ENCODE peak calls at places on chromosomes 4 and X, in five cellular contexts. One of them, this sample, is unnamed.

GRCh38 chr4:40594261-40595178 is 35.1 kb downstream of the RBM47 start:
- DNase-seq in T-cell: no peak
- DNase-seq in stimulated activated CD8-positive, alpha-beta memory T cell treated with anti-CD3 and anti-CD28 coated beads, Interleukin-7, amount 100 ng/mL, for 4 hours: no peak
- DNase-seq in CD14-positive monocyte: no peak
- DNase-seq in NCI-H1417: no peak
- DNase-seq in this sample: peak; percentile 70

GRCh38 chr4:111399523-111400135 is 745.6 kb upstream of the FAM241A start:
- DNase-seq in stimulated activated CD8-positive, alpha-beta memory T cell treated with anti-CD3 and anti-CD28 coated beads, Interleukin-7, amount 100 ng/mL, for 4 hours: no peak
- DNase-seq in NCI-H1417: peak; percentile 5
- DNase-seq in T-cell: no peak
- DNase-seq in CD14-positive monocyte: no peak
- DNase-seq in this sample: peak; percentile 13

GRCh38 chrX:39619182-39620009 is 478.4 kb downstream of the BCOR start:
- DNase-seq in CD14-positive monocyte: no peak
- DNase-seq in T-cell: no peak
- DNase-seq in stimulated activated CD8-positive, alpha-beta memory T cell treated with anti-CD3 and anti-CD28 coated beads, Interleukin-7, amount 100 ng/mL, for 4 hours: no peak
- DNase-seq in NCI-H1417: no peak
- DNase-seq in this sample: no peak

GRCh38 chr4:147192679-147193078 is 247.0 kb upstream of the TTC29 start:
- DNase-seq in CD14-positive monocyte: no peak
- DNase-seq in T-cell: no peak
- DNase-seq in NCI-H1417: no peak
- DNase-seq in stimulated activated CD8-positive, alpha-beta memory T cell treated with anti-CD3 and anti-CD28 coated beads, Interleukin-7, amount 100 ng/mL, for 4 hours: no peak
- DNase-seq in this sample: no peak

GRCh38 chr4:77852892-77853495 is 9.6 kb upstream of the MRPL1 start:
- DNase-seq in CD14-positive monocyte: no peak
- DNase-seq in T-cell: peak; percentile 74
- DNase-seq in NCI-H1417: no peak
- DNase-seq in stimulated activated CD8-positive, alpha-beta memory T cell treated with anti-CD3 and anti-CD28 coated beads, Interleukin-7, amount 100 ng/mL, for 4 hours: peak; percentile 38
- DNase-seq in this sample: no peak

GRCh38 chrX:12360389-12360788 is 222.1 kb downstream of the FRMPD4 start:
- DNase-seq in T-cell: no peak
- DNase-seq in NCI-H1417: no peak
- DNase-seq in stimulated activated CD8-positive, alpha-beta memory T cell treated with anti-CD3 and anti-CD28 coated beads, Interleukin-7, amount 100 ng/mL, for 4 hours: no peak
- DNase-seq in CD14-positive monocyte: no peak
- DNase-seq in this sample: peak; percentile 87

GRCh38 chr4:176919631-176920030 is 126.9 kb upstream of the VEGFC start:
- DNase-seq in CD14-positive monocyte: no peak
- DNase-seq in T-cell: no peak
- DNase-seq in stimulated activated CD8-positive, alpha-beta memory T cell treated with anti-CD3 and anti-CD28 coated beads, Interleukin-7, amount 100 ng/mL, for 4 hours: no peak
- DNase-seq in NCI-H1417: no peak
- DNase-seq in this sample: peak; percentile 47

GRCh38 chr4:39976945-39977488 is 694 bp downstream of the PDS5A start:
- DNase-seq in NCI-H1417: peak; percentile 49
- DNase-seq in T-cell: peak; percentile 35
- DNase-seq in stimulated activated CD8-positive, alpha-beta memory T cell treated with anti-CD3 and anti-CD28 coated beads, Interleukin-7, amount 100 ng/mL, for 4 hours: peak; percentile 14
- DNase-seq in CD14-positive monocyte: peak; percentile 49
- DNase-seq in this sample: peak; percentile 44

GRCh38 chr4:35689866-35690265 is 554.4 kb downstream of the ARAP2 start:
- DNase-seq in T-cell: no peak
- DNase-seq in stimulated activated CD8-positive, alpha-beta memory T cell treated with anti-CD3 and anti-CD28 coated beads, Interleukin-7, amount 100 ng/mL, for 4 hours: no peak
- DNase-seq in NCI-H1417: no peak
- DNase-seq in CD14-positive monocyte: no peak
- DNase-seq in this sample: no peak

GRCh38 chr4:2497931-2498330 is 29.0 kb downstream of the RNF4 start:
- DNase-seq in stimulated activated CD8-positive, alpha-beta memory T cell treated with anti-CD3 and anti-CD28 coated beads, Interleukin-7, amount 100 ng/mL, for 4 hours: no peak
- DNase-seq in T-cell: no peak
- DNase-seq in CD14-positive monocyte: peak; percentile 71
- DNase-seq in NCI-H1417: no peak
- DNase-seq in this sample: no peak

GRCh38 chrX:76555816-76556215 is 128.3 kb downstream of the MAGEE1 start:
- DNase-seq in CD14-positive monocyte: no peak
- DNase-seq in T-cell: peak; percentile 7
- DNase-seq in NCI-H1417: no peak
- DNase-seq in stimulated activated CD8-positive, alpha-beta memory T cell treated with anti-CD3 and anti-CD28 coated beads, Interleukin-7, amount 100 ng/mL, for 4 hours: no peak
- DNase-seq in this sample: peak; percentile 30

GRCh38 chrX:119826399-119826959 is 26.3 kb downstream of the UPF3B start:
- DNase-seq in NCI-H1417: no peak
- DNase-seq in stimulated activated CD8-positive, alpha-beta memory T cell treated with anti-CD3 and anti-CD28 coated beads, Interleukin-7, amount 100 ng/mL, for 4 hours: no peak
- DNase-seq in CD14-positive monocyte: no peak
- DNase-seq in T-cell: no peak
- DNase-seq in this sample: peak; percentile 42

GRCh38 chr4:80407246-80407645 is 71.7 kb downstream of the CFAP299 start:
- DNase-seq in stimulated activated CD8-positive, alpha-beta memory T cell treated with anti-CD3 and anti-CD28 coated beads, Interleukin-7, amount 100 ng/mL, for 4 hours: no peak
- DNase-seq in T-cell: no peak
- DNase-seq in CD14-positive monocyte: no peak
- DNase-seq in NCI-H1417: no peak
- DNase-seq in this sample: peak; percentile 61

GRCh38 chrX:24153175-24153795 is 3.8 kb downstream of the ZFX start:
- DNase-seq in CD14-positive monocyte: no peak
- DNase-seq in T-cell: no peak
- DNase-seq in NCI-H1417: no peak
- DNase-seq in stimulated activated CD8-positive, alpha-beta memory T cell treated with anti-CD3 and anti-CD28 coated beads, Interleukin-7, amount 100 ng/mL, for 4 hours: no peak
- DNase-seq in this sample: peak; percentile 43

GRCh38 chr4:156734965-156735895 is 236.4 kb downstream of the PDGFC start:
- DNase-seq in T-cell: no peak
- DNase-seq in stimulated activated CD8-positive, alpha-beta memory T cell treated with anti-CD3 and anti-CD28 coated beads, Interleukin-7, amount 100 ng/mL, for 4 hours: no peak
- DNase-seq in NCI-H1417: no peak
- DNase-seq in CD14-positive monocyte: no peak
- DNase-seq in this sample: peak; percentile 75

GRCh38 chrX:54921427-54922021 is 900 bp downstream of the TRO start:
- DNase-seq in stimulated activated CD8-positive, alpha-beta memory T cell treated with anti-CD3 and anti-CD28 coated beads, Interleukin-7, amount 100 ng/mL, for 4 hours: peak; percentile 12
- DNase-seq in CD14-positive monocyte: no peak
- DNase-seq in T-cell: peak; percentile 42
- DNase-seq in NCI-H1417: no peak
- DNase-seq in this sample: peak; percentile 32

GRCh38 chrX:2692221-2693122 is 1.4 kb downstream of the CD99 start:
- DNase-seq in T-cell: no peak
- DNase-seq in CD14-positive monocyte: peak; percentile 26
- DNase-seq in stimulated activated CD8-positive, alpha-beta memory T cell treated with anti-CD3 and anti-CD28 coated beads, Interleukin-7, amount 100 ng/mL, for 4 hours: no peak
- DNase-seq in NCI-H1417: no peak
- DNase-seq in this sample: no peak

GRCh38 chr4:8343051-8343966 is 73.8 kb downstream of the HTRA3 start:
- DNase-seq in NCI-H1417: no peak
- DNase-seq in T-cell: no peak
- DNase-seq in CD14-positive monocyte: no peak
- DNase-seq in stimulated activated CD8-positive, alpha-beta memory T cell treated with anti-CD3 and anti-CD28 coated beads, Interleukin-7, amount 100 ng/mL, for 4 hours: no peak
- DNase-seq in this sample: no peak

GRCh38 chr4:139171878-139172691 is 4.9 kb downstream of the ELF2 start:
- DNase-seq in stimulated activated CD8-positive, alpha-beta memory T cell treated with anti-CD3 and anti-CD28 coated beads, Interleukin-7, amount 100 ng/mL, for 4 hours: no peak
- DNase-seq in T-cell: no peak
- DNase-seq in NCI-H1417: no peak
- DNase-seq in CD14-positive monocyte: no peak
- DNase-seq in this sample: peak; percentile 79

GRCh38 chr4:47615385-47615784 is 130.3 kb downstream of the ATP10D start:
- DNase-seq in stimulated activated CD8-positive, alpha-beta memory T cell treated with anti-CD3 and anti-CD28 coated beads, Interleukin-7, amount 100 ng/mL, for 4 hours: no peak
- DNase-seq in NCI-H1417: no peak
- DNase-seq in CD14-positive monocyte: no peak
- DNase-seq in T-cell: no peak
- DNase-seq in this sample: peak; percentile 24

GRCh38 chrX:138128025-138128671 is 562.2 kb downstream of the ZIC3 start:
- DNase-seq in NCI-H1417: peak; percentile 0
- DNase-seq in stimulated activated CD8-positive, alpha-beta memory T cell treated with anti-CD3 and anti-CD28 coated beads, Interleukin-7, amount 100 ng/mL, for 4 hours: no peak
- DNase-seq in T-cell: peak; percentile 0
- DNase-seq in CD14-positive monocyte: no peak
- DNase-seq in this sample: peak; percentile 18

GRCh38 chr4:169270156-169270809 is 473 bp downstream of the SH3RF1 start:
- DNase-seq in stimulated activated CD8-positive, alpha-beta memory T cell treated with anti-CD3 and anti-CD28 coated beads, Interleukin-7, amount 100 ng/mL, for 4 hours: no peak
- DNase-seq in T-cell: no peak
- DNase-seq in CD14-positive monocyte: no peak
- DNase-seq in NCI-H1417: peak; percentile 39
- DNase-seq in this sample: peak; percentile 48

GRCh38 chrX:9431281-9431680 is 33.6 kb upstream of the TBL1X start:
- DNase-seq in stimulated activated CD8-positive, alpha-beta memory T cell treated with anti-CD3 and anti-CD28 coated beads, Interleukin-7, amount 100 ng/mL, for 4 hours: no peak
- DNase-seq in NCI-H1417: no peak
- DNase-seq in T-cell: no peak
- DNase-seq in CD14-positive monocyte: no peak
- DNase-seq in this sample: no peak

GRCh38 chr4:108693819-108694218 is 43.4 kb downstream of the OSTC start:
- DNase-seq in stimulated activated CD8-positive, alpha-beta memory T cell treated with anti-CD3 and anti-CD28 coated beads, Interleukin-7, amount 100 ng/mL, for 4 hours: no peak
- DNase-seq in NCI-H1417: no peak
- DNase-seq in CD14-positive monocyte: no peak
- DNase-seq in T-cell: no peak
- DNase-seq in this sample: no peak

GRCh38 chr4:163264934-163265333 is 67.5 kb downstream of the NPY1R start:
- DNase-seq in CD14-positive monocyte: no peak
- DNase-seq in NCI-H1417: no peak
- DNase-seq in stimulated activated CD8-positive, alpha-beta memory T cell treated with anti-CD3 and anti-CD28 coated beads, Interleukin-7, amount 100 ng/mL, for 4 hours: no peak
- DNase-seq in T-cell: no peak
- DNase-seq in this sample: no peak

GRCh38 chrX:129115104-129115503 is 408.2 kb downstream of the SMARCA1 start:
- DNase-seq in stimulated activated CD8-positive, alpha-beta memory T cell treated with anti-CD3 and anti-CD28 coated beads, Interleukin-7, amount 100 ng/mL, for 4 hours: no peak
- DNase-seq in CD14-positive monocyte: no peak
- DNase-seq in T-cell: no peak
- DNase-seq in NCI-H1417: peak; percentile 21
- DNase-seq in this sample: peak; percentile 17

GRCh38 chr4:184306949-184307348 is 89.3 kb upstream of the ENPP6 start:
- DNase-seq in CD14-positive monocyte: no peak
- DNase-seq in stimulated activated CD8-positive, alpha-beta memory T cell treated with anti-CD3 and anti-CD28 coated beads, Interleukin-7, amount 100 ng/mL, for 4 hours: no peak
- DNase-seq in T-cell: no peak
- DNase-seq in NCI-H1417: no peak
- DNase-seq in this sample: peak; percentile 76

GRCh38 chr4:19399001-19399400 is 852.7 kb upstream of the SLIT2 start:
- DNase-seq in CD14-positive monocyte: no peak
- DNase-seq in NCI-H1417: no peak
- DNase-seq in stimulated activated CD8-positive, alpha-beta memory T cell treated with anti-CD3 and anti-CD28 coated beads, Interleukin-7, amount 100 ng/mL, for 4 hours: no peak
- DNase-seq in T-cell: no peak
- DNase-seq in this sample: peak; percentile 76

GRCh38 chr4:159787901-159788300 is 685.0 kb downstream of the RAPGEF2 start:
- DNase-seq in stimulated activated CD8-positive, alpha-beta memory T cell treated with anti-CD3 and anti-CD28 coated beads, Interleukin-7, amount 100 ng/mL, for 4 hours: no peak
- DNase-seq in CD14-positive monocyte: no peak
- DNase-seq in NCI-H1417: no peak
- DNase-seq in T-cell: no peak
- DNase-seq in this sample: peak; percentile 80

GRCh38 chrX:136347706-136348105 is 46.9 kb downstream of the ADGRG4 start:
- DNase-seq in T-cell: no peak
- DNase-seq in stimulated activated CD8-positive, alpha-beta memory T cell treated with anti-CD3 and anti-CD28 coated beads, Interleukin-7, amount 100 ng/mL, for 4 hours: no peak
- DNase-seq in NCI-H1417: no peak
- DNase-seq in CD14-positive monocyte: no peak
- DNase-seq in this sample: no peak